ENCODE peak calls at places on chromosomes 11 and 22, in five cellular contexts. T is HCT116, E is H1, H is K562, O is GM12878. Y is an unnamed sample.

GRCh38 chr22:49724893-49725489 is 102.7 kb downstream of the BRD1 start:
- DNase-seq in T (peak; percentile 10), E (peak; percentile 92), H (peak; percentile 79), O (no peak), Y (peak; percentile 15)

GRCh38 chr22:29607426-29607825 is 4.0 kb downstream of the NF2 start:
- DNase-seq in T (no peak), E (no peak), H (no peak), O (no peak), Y (no peak)

GRCh38 chr11:17593466-17594245 is 46.6 kb downstream of the OTOG start:
- DNase-seq in T (no peak), E (peak; percentile 30), H (no peak), O (no peak), Y (no peak)

GRCh38 chr22:29200901-29201300 is 4.8 kb upstream of the EMID1 start:
- DNase-seq in T (no peak), E (no peak), H (no peak), O (no peak), Y (no peak)

GRCh38 chr11:12232160-12232559 is 121.8 kb downstream of the MICAL2 start:
- DNase-seq in T (no peak), E (no peak), H (no peak), O (no peak), Y (no peak)

GRCh38 chr22:32817137-32817536 is 15.6 kb downstream of the TIMP3 start:
- DNase-seq in T (no peak), E (no peak), H (no peak), O (no peak), Y (no peak)

GRCh38 chr11:88390254-88390653 is 52.7 kb upstream of the CTSC start:
- DNase-seq in T (no peak), E (no peak), H (no peak), O (no peak), Y (no peak)

GRCh38 chr11:66443602-66444001 is 5.0 kb upstream of the MRPL11 start:
- DNase-seq in T (peak; percentile 19), E (no peak), H (no peak), O (no peak), Y (no peak)

GRCh38 chr11:66081505-66081904 is 11.4 kb downstream of the PACS1 start:
- DNase-seq in T (no peak), E (no peak), H (no peak), O (no peak), Y (no peak)

GRCh38 chr11:107567739-107568335 is 2.3 kb upstream of the ALKBH8 start:
- DNase-seq in T (no peak), E (no peak), H (no peak), O (no peak), Y (no peak)

GRCh38 chr11:74731301-74732094 is at the start of gene CHRDL2:
- DNase-seq in T (no peak), E (peak; percentile 64), H (no peak), O (no peak), Y (no peak)

GRCh38 chr11:65524747-65525658 is at the start of gene SCYL1:
- DNase-seq in T (no peak), E (peak; percentile 88), H (peak; percentile 94), O (no peak), Y (no peak)

GRCh38 chr11:34302046-34302921 is 55.5 kb downstream of the ABTB2 start:
- DNase-seq in T (peak; percentile 57), E (no peak), H (no peak), O (peak; percentile 45), Y (no peak)
- TF ChIP-seq CEBPB in T (peak; percentile 58), E (no peak), H (no peak), O (no peak), Y (no peak)

GRCh38 chr11:119341222-119342022 is 739 bp upstream of the C1QTNF5 start:
- DNase-seq in T (no peak), E (no peak), H (no peak), O (no peak), Y (no peak)
- TF ChIP-seq POLR2AphosphoS5 in T (no peak), E (no peak), H (no peak), O (no peak), Y (no peak)

GRCh38 chr11:10876168-10876567 is 18.3 kb upstream of the ZBED5 start:
- DNase-seq in T (no peak), E (no peak), H (no peak), O (no peak), Y (no peak)
- TF ChIP-seq CEBPB in T (no peak), E (no peak), H (no peak), O (no peak), Y (no peak)

GRCh38 chr22:25960375-25960774 is 208.9 kb upstream of the SEZ6L start:
- DNase-seq in T (no peak), E (no peak), H (no peak), O (no peak), Y (no peak)
- TF ChIP-seq POLR2AphosphoS5 in T (no peak), E (no peak), H (no peak), O (no peak), Y (no peak)

DNA sequence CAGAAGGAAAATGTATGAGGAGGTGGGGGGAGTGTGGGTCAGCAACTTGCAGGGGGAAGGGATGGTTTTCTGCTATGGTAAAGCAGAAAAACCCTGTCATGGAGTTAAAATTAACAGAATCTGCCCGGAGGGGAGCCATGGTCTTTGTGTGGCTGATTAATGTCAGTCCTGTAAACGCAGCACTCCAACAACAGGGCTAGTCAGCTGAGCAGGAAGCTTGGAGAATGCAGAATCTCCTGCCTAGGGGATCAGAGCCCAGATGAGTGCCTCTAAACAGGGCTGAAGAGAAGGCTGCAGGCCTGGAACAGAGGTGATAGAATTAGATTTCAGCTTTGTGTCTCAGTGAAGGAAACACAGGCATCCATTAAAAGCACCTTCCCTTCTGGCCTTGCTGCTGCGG is 140.9 kb upstream of the MTNR1B start:
- DNase-seq in T (no peak), E (no peak), H (no peak), O (no peak), Y (no peak)
- TF ChIP-seq CEBPB in T (no peak), E (no peak), H (no peak), O (no peak), Y (no peak)

Y was measured in HepG2.